ENCODE peak calls at places on chromosomes 1 and 21, in seven cellular contexts. C, W, K, B, O, R and E are unnamed samples.

GRCh38 chr1:100400332-100400933 is 48.1 kb downstream of the CDC14A start:
- DNase-seq in C (peak; percentile 53), W (peak; percentile 25), K (peak; percentile 7), B (peak; percentile 58), O (no peak), R (peak; percentile 35), E (no peak)

GRCh38 chr1:203769505-203770343 is 4.7 kb downstream of the LAX1 start:
- DNase-seq in C (peak; percentile 83), W (no peak), K (peak; percentile 89), B (no peak), O (peak; percentile 75), R (peak; percentile 80), E (peak; percentile 66)

GRCh38 chr1:212119397-212119837 is 83.9 kb downstream of the DTL start:
- DNase-seq in C (peak; percentile 46), W (no peak), K (peak; percentile 10), B (no peak), O (peak; percentile 62), R (no peak), E (no peak)

GRCh38 chr1:218557731-218558130 is 212.6 kb downstream of the TGFB2 start:
- DNase-seq in C (no peak), W (peak; percentile 74), K (peak; percentile 54), B (no peak), O (no peak), R (no peak), E (peak; percentile 37)

GRCh38 chr1:6447818-6448748 is 17.9 kb downstream of the TNFRSF25 start:
- DNase-seq in C (no peak), W (peak; percentile 67), K (no peak), B (no peak), O (no peak), R (peak; percentile 65), E (no peak)

GRCh38 chr1:154474802-154475201 is 27.2 kb upstream of the TDRD10 start:
- DNase-seq in C (peak; percentile 70), W (no peak), K (peak; percentile 78), B (no peak), O (no peak), R (peak; percentile 86), E (no peak)

GRCh38 chr1:83998599-83999315 is at the start of gene TTLL7:
- DNase-seq in C (peak; percentile 89), W (peak; percentile 65), K (no peak), B (peak; percentile 62), O (peak; percentile 85), R (peak; percentile 84), E (peak; percentile 60)

GRCh38 chr21:33799378-33800090 is 116.1 kb downstream of the ATP5PO start:
- DNase-seq in C (no peak), W (no peak), K (no peak), B (no peak), O (no peak), R (no peak), E (no peak)

GRCh38 chr1:159960721-159961381 is 6.8 kb upstream of the SLAMF9 start:
- DNase-seq in C (peak; percentile 80), W (no peak), K (peak; percentile 19), B (no peak), O (peak; percentile 74), R (peak; percentile 77), E (no peak)

GRCh38 chr1:50665413-50665812 is 242.2 kb upstream of the DMRTA2 start:
- DNase-seq in C (no peak), W (no peak), K (peak; percentile 42), B (no peak), O (no peak), R (no peak), E (no peak)